ENCODE peak calls at places on chromosomes 12 and 14, in ten cellular contexts. One of them, this sample, is unnamed.

GRCh38 chr12:73935817-73936216 is 601.8 kb upstream of the ATXN7L3B start:
- DNase-seq in PC-9: no peak
- DNase-seq in A549: peak; percentile 55
- DNase-seq in naive thymus-derived CD4-positive, alpha-beta T cell: no peak
- DNase-seq in PC-3: peak; percentile 57
- DNase-seq in stomach: no peak
- DNase-seq in esophagus squamous epithelium: no peak
- DNase-seq in right cardiac atrium: no peak
- DNase-seq in tibial artery: no peak
- DNase-seq in lower lobe of right lung: no peak
- DNase-seq in this sample: peak; percentile 6

GRCh38 chr12:109723311-109723791 is 9.7 kb downstream of the FAM222A start:
- DNase-seq in A549: no peak
- DNase-seq in naive thymus-derived CD4-positive, alpha-beta T cell: no peak
- DNase-seq in tibial artery: peak; percentile 70
- DNase-seq in stomach: peak; percentile 82
- DNase-seq in PC-3: no peak
- DNase-seq in esophagus squamous epithelium: no peak
- DNase-seq in lower lobe of right lung: peak; percentile 40
- DNase-seq in PC-9: no peak
- DNase-seq in right cardiac atrium: peak; percentile 59
- DNase-seq in this sample: no peak

GRCh38 chr14:88631091-88631490 is 68.3 kb downstream of the ZC3H14 start:
- DNase-seq in tibial artery: no peak
- DNase-seq in PC-9: no peak
- DNase-seq in A549: no peak
- DNase-seq in stomach: no peak
- DNase-seq in lower lobe of right lung: no peak
- DNase-seq in right cardiac atrium: no peak
- DNase-seq in esophagus squamous epithelium: no peak
- DNase-seq in naive thymus-derived CD4-positive, alpha-beta T cell: no peak
- DNase-seq in PC-3: no peak
- DNase-seq in this sample: no peak

GRCh38 chr12:14843425-14843887 is at the start of gene ART4:
- DNase-seq in PC-9: no peak
- DNase-seq in tibial artery: no peak
- DNase-seq in naive thymus-derived CD4-positive, alpha-beta T cell: no peak
- DNase-seq in esophagus squamous epithelium: no peak
- DNase-seq in right cardiac atrium: peak; percentile 78
- DNase-seq in stomach: no peak
- DNase-seq in A549: no peak
- DNase-seq in lower lobe of right lung: peak; percentile 46
- DNase-seq in PC-3: no peak
- DNase-seq in this sample: no peak

GRCh38 chr14:105216490-105217247 is 31.7 kb upstream of the BTBD6 start:
- DNase-seq in esophagus squamous epithelium: no peak
- DNase-seq in right cardiac atrium: no peak
- DNase-seq in stomach: no peak
- DNase-seq in PC-9: no peak
- DNase-seq in PC-3: no peak
- DNase-seq in tibial artery: no peak
- DNase-seq in A549: no peak
- DNase-seq in naive thymus-derived CD4-positive, alpha-beta T cell: no peak
- DNase-seq in lower lobe of right lung: no peak
- DNase-seq in this sample: no peak

GRCh38 chr12:49538740-49539403 is at the start of gene KCNH3:
- DNase-seq in PC-3: peak; percentile 69
- DNase-seq in A549: peak; percentile 71
- DNase-seq in esophagus squamous epithelium: peak; percentile 28
- DNase-seq in right cardiac atrium: peak; percentile 87
- DNase-seq in naive thymus-derived CD4-positive, alpha-beta T cell: peak; percentile 79
- DNase-seq in tibial artery: peak; percentile 83
- DNase-seq in stomach: peak; percentile 86
- DNase-seq in PC-9: peak; percentile 41
- DNase-seq in lower lobe of right lung: peak; percentile 89
- DNase-seq in this sample: peak; percentile 78

GRCh38 chr12:91663331-91663998 is 480.8 kb upstream of the DCN start:
- DNase-seq in stomach: no peak
- DNase-seq in lower lobe of right lung: no peak
- DNase-seq in naive thymus-derived CD4-positive, alpha-beta T cell: no peak
- DNase-seq in tibial artery: no peak
- DNase-seq in right cardiac atrium: no peak
- DNase-seq in A549: no peak
- DNase-seq in PC-3: peak; percentile 32
- DNase-seq in esophagus squamous epithelium: no peak
- DNase-seq in PC-9: no peak
- DNase-seq in this sample: no peak

GRCh38 chr14:72679591-72680151 is 214.2 kb downstream of the DPF3 start:
- DNase-seq in A549: no peak
- DNase-seq in PC-3: no peak
- DNase-seq in PC-9: no peak
- DNase-seq in tibial artery: no peak
- DNase-seq in stomach: no peak
- DNase-seq in lower lobe of right lung: no peak
- DNase-seq in right cardiac atrium: no peak
- DNase-seq in esophagus squamous epithelium: no peak
- DNase-seq in naive thymus-derived CD4-positive, alpha-beta T cell: no peak
- DNase-seq in this sample: peak; percentile 5

GRCh38 chr14:85867450-85867849 is 337.5 kb downstream of the FLRT2 start:
- DNase-seq in tibial artery: no peak
- DNase-seq in PC-3: peak; percentile 28
- DNase-seq in right cardiac atrium: no peak
- DNase-seq in naive thymus-derived CD4-positive, alpha-beta T cell: no peak
- DNase-seq in esophagus squamous epithelium: no peak
- DNase-seq in stomach: no peak
- DNase-seq in PC-9: no peak
- DNase-seq in A549: peak; percentile 17
- DNase-seq in lower lobe of right lung: no peak
- DNase-seq in this sample: no peak

GRCh38 chr14:98731286-98731685 is 540.7 kb downstream of the BCL11B start:
- DNase-seq in A549: no peak
- DNase-seq in lower lobe of right lung: no peak
- DNase-seq in esophagus squamous epithelium: no peak
- DNase-seq in right cardiac atrium: no peak
- DNase-seq in PC-3: no peak
- DNase-seq in tibial artery: no peak
- DNase-seq in PC-9: no peak
- DNase-seq in stomach: no peak
- DNase-seq in naive thymus-derived CD4-positive, alpha-beta T cell: no peak
- DNase-seq in this sample: no peak

GRCh38 chr12:130671556-130671955 is 44.5 kb downstream of the RIMBP2 start:
- DNase-seq in lower lobe of right lung: no peak
- DNase-seq in right cardiac atrium: no peak
- DNase-seq in stomach: no peak
- DNase-seq in esophagus squamous epithelium: no peak
- DNase-seq in PC-9: no peak
- DNase-seq in A549: no peak
- DNase-seq in PC-3: no peak
- DNase-seq in tibial artery: no peak
- DNase-seq in naive thymus-derived CD4-positive, alpha-beta T cell: no peak
- DNase-seq in this sample: no peak

GRCh38 chr12:69062838-69063237 is 129.9 kb upstream of the CPM start:
- DNase-seq in PC-9: no peak
- DNase-seq in PC-3: no peak
- DNase-seq in lower lobe of right lung: no peak
- DNase-seq in A549: no peak
- DNase-seq in right cardiac atrium: no peak
- DNase-seq in stomach: no peak
- DNase-seq in esophagus squamous epithelium: no peak
- DNase-seq in naive thymus-derived CD4-positive, alpha-beta T cell: no peak
- DNase-seq in tibial artery: no peak
- DNase-seq in this sample: no peak

GRCh38 chr12:57609781-57610552 is 1.3 kb upstream of the ARHGEF25 start:
- DNase-seq in tibial artery: peak; percentile 76
- DNase-seq in A549: no peak
- DNase-seq in stomach: no peak
- DNase-seq in naive thymus-derived CD4-positive, alpha-beta T cell: no peak
- DNase-seq in PC-3: no peak
- DNase-seq in right cardiac atrium: peak; percentile 46
- DNase-seq in esophagus squamous epithelium: no peak
- DNase-seq in PC-9: no peak
- DNase-seq in lower lobe of right lung: no peak
- DNase-seq in this sample: no peak

GRCh38 chr12:130916251-130916911 is 37.3 kb upstream of the ADGRD1 start:
- DNase-seq in esophagus squamous epithelium: no peak
- DNase-seq in lower lobe of right lung: peak; percentile 64
- DNase-seq in PC-3: peak; percentile 80
- DNase-seq in tibial artery: peak; percentile 69
- DNase-seq in right cardiac atrium: peak; percentile 50
- DNase-seq in A549: peak; percentile 74
- DNase-seq in stomach: peak; percentile 54
- DNase-seq in naive thymus-derived CD4-positive, alpha-beta T cell: no peak
- DNase-seq in PC-9: no peak
- DNase-seq in this sample: peak; percentile 71

GRCh38 chr12:113465808-113466769 is 5.6 kb downstream of the LHX5 start:
- DNase-seq in PC-9: no peak
- DNase-seq in lower lobe of right lung: no peak
- DNase-seq in PC-3: peak; percentile 17
- DNase-seq in A549: no peak
- DNase-seq in right cardiac atrium: no peak
- DNase-seq in stomach: no peak
- DNase-seq in naive thymus-derived CD4-positive, alpha-beta T cell: no peak
- DNase-seq in tibial artery: no peak
- DNase-seq in esophagus squamous epithelium: no peak
- DNase-seq in this sample: peak; percentile 16
- H3K27ac ChIP-seq in PC-9: no peak overlapping the region
- H3K27ac ChIP-seq in lower lobe of right lung: no peak overlapping the region
- H3K27ac ChIP-seq in PC-3: no peak overlapping the region
- H3K27ac ChIP-seq in A549: no peak overlapping the region
- H3K27ac ChIP-seq in right cardiac atrium: no peak overlapping the region
- H3K27ac ChIP-seq in stomach: no peak overlapping the region
- H3K27ac ChIP-seq in naive thymus-derived CD4-positive, alpha-beta T cell: no peak overlapping the region
- H3K27ac ChIP-seq in tibial artery: no peak overlapping the region
- H3K27ac ChIP-seq in esophagus squamous epithelium: no peak overlapping the region
- H3K27ac ChIP-seq in this sample: no peak overlapping the region

GRCh38 chr14:49463146-49463545 is 123.0 kb downstream of the RPS29 start:
- DNase-seq in right cardiac atrium: no peak
- DNase-seq in PC-3: no peak
- DNase-seq in lower lobe of right lung: no peak
- DNase-seq in esophagus squamous epithelium: no peak
- DNase-seq in naive thymus-derived CD4-positive, alpha-beta T cell: no peak
- DNase-seq in A549: no peak
- DNase-seq in PC-9: no peak
- DNase-seq in tibial artery: no peak
- DNase-seq in stomach: no peak
- DNase-seq in this sample: no peak

GRCh38 chr14:49461529-49462401 is 124.4 kb downstream of the RPS29 start:
- DNase-seq in lower lobe of right lung: no peak
- DNase-seq in tibial artery: no peak
- DNase-seq in PC-3: peak; percentile 92
- DNase-seq in stomach: peak; percentile 70
- DNase-seq in esophagus squamous epithelium: peak; percentile 2
- DNase-seq in PC-9: peak; percentile 67
- DNase-seq in A549: peak; percentile 82
- DNase-seq in naive thymus-derived CD4-positive, alpha-beta T cell: peak; percentile 43
- DNase-seq in right cardiac atrium: no peak
- DNase-seq in this sample: peak; percentile 67

GRCh38 chr14:49464885-49465284 is 121.3 kb downstream of the RPS29 start:
- DNase-seq in naive thymus-derived CD4-positive, alpha-beta T cell: no peak
- DNase-seq in lower lobe of right lung: no peak
- DNase-seq in PC-9: no peak
- DNase-seq in esophagus squamous epithelium: no peak
- DNase-seq in right cardiac atrium: no peak
- DNase-seq in tibial artery: no peak
- DNase-seq in PC-3: peak; percentile 28
- DNase-seq in A549: peak; percentile 20
- DNase-seq in stomach: no peak
- DNase-seq in this sample: peak; percentile 4

DNA sequence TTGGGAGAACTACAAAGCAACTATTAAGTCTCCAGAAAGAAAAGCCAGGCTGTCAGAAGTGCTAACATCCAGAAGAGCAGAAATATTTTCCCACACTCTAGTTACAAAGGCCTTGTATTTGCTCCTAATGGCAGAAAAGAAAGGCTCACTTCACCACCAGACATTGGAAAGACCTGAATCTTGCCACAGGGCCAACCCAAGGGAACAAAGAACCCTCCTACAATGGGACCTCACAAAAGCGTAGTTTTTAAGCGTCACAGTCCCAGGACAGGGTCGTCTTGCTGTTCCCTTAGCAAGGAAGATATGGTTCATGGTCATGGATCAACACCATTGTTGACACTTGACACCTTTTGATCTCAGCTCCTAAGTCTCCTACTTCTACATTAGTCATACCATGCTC is 119.1 kb downstream of the RPS29 start:
- DNase-seq in PC-9: no peak
- DNase-seq in naive thymus-derived CD4-positive, alpha-beta T cell: no peak
- DNase-seq in right cardiac atrium: no peak
- DNase-seq in A549: no peak
- DNase-seq in esophagus squamous epithelium: no peak
- DNase-seq in tibial artery: no peak
- DNase-seq in PC-3: no peak
- DNase-seq in lower lobe of right lung: no peak
- DNase-seq in stomach: no peak
- DNase-seq in this sample: no peak
- H3K4me3 ChIP-seq in PC-9: no peak overlapping the region
- H3K4me3 ChIP-seq in naive thymus-derived CD4-positive, alpha-beta T cell: no peak overlapping the region
- H3K4me3 ChIP-seq in right cardiac atrium: no peak overlapping the region
- H3K4me3 ChIP-seq in A549: no peak overlapping the region
- H3K4me3 ChIP-seq in esophagus squamous epithelium: no peak overlapping the region
- H3K4me3 ChIP-seq in tibial artery: no peak overlapping the region
- H3K4me3 ChIP-seq in PC-3: no peak overlapping the region
- H3K4me3 ChIP-seq in lower lobe of right lung: no peak overlapping the region
- H3K4me3 ChIP-seq in stomach: no peak overlapping the region
- H3K4me3 ChIP-seq in this sample: no peak overlapping the region

GRCh38 chr14:100098171-100098570 is 32.9 kb downstream of the EVL start:
- DNase-seq in lower lobe of right lung: no peak
- DNase-seq in esophagus squamous epithelium: no peak
- DNase-seq in tibial artery: peak; percentile 27
- DNase-seq in right cardiac atrium: no peak
- DNase-seq in A549: no peak
- DNase-seq in naive thymus-derived CD4-positive, alpha-beta T cell: no peak
- DNase-seq in PC-9: no peak
- DNase-seq in stomach: no peak
- DNase-seq in PC-3: no peak
- DNase-seq in this sample: no peak
- H3K4me1 ChIP-seq in lower lobe of right lung: peaks cover 8% of the 10 kb centered on the region
- H3K4me1 ChIP-seq in esophagus squamous epithelium: peaks cover 40% of the 10 kb centered on the region
- H3K4me1 ChIP-seq in tibial artery: peaks cover 5% of the 10 kb centered on the region
- H3K4me1 ChIP-seq in right cardiac atrium: peaks cover 4% of the 10 kb centered on the region
- H3K4me1 ChIP-seq in A549: peaks cover 15% of the 10 kb centered on the region
- H3K4me1 ChIP-seq in naive thymus-derived CD4-positive, alpha-beta T cell: peaks cover 94% of the 10 kb centered on the region
- H3K4me1 ChIP-seq in PC-9: peaks cover 16% of the 10 kb centered on the region
- H3K4me1 ChIP-seq in stomach: peaks cover under 1% of the 10 kb centered on the region
- H3K4me1 ChIP-seq in PC-3: peaks cover 12% of the 10 kb centered on the region
- H3K4me1 ChIP-seq in this sample: no peaks in the 10 kb centered on the region

DNA sequence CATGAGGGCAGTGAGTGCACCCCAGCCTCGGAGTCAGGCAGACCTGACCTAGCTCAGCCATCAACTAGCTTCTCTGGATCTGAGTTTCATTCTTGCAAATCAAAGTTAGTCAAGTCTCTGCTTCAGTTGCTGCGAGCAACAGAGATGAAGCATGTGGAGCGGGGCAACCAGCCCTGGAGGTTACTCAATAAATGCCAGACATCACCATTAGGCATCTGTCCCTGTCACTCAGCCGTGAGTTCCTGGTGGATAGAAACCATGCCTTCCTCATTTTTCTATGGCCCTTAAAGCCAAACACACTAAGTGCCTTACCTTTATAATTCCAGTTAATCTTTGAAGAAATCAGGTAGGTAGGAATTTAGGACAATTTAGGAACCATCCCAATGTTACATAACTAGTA is 19.3 kb downstream of the RFX4 start:
- DNase-seq in stomach: no peak
- DNase-seq in PC-3: no peak
- DNase-seq in tibial artery: no peak
- DNase-seq in esophagus squamous epithelium: no peak
- DNase-seq in naive thymus-derived CD4-positive, alpha-beta T cell: no peak
- DNase-seq in PC-9: no peak
- DNase-seq in A549: no peak
- DNase-seq in right cardiac atrium: no peak
- DNase-seq in lower lobe of right lung: no peak
- DNase-seq in this sample: no peak
- H3K27ac ChIP-seq in stomach: no peak overlapping the region
- H3K27ac ChIP-seq in PC-3: no peak overlapping the region
- H3K27ac ChIP-seq in tibial artery: no peak overlapping the region
- H3K27ac ChIP-seq in esophagus squamous epithelium: no peak overlapping the region
- H3K27ac ChIP-seq in naive thymus-derived CD4-positive, alpha-beta T cell: no peak overlapping the region
- H3K27ac ChIP-seq in PC-9: no peak overlapping the region
- H3K27ac ChIP-seq in A549: no peak overlapping the region
- H3K27ac ChIP-seq in right cardiac atrium: no peak overlapping the region
- H3K27ac ChIP-seq in lower lobe of right lung: no peak overlapping the region
- H3K27ac ChIP-seq in this sample: no peak overlapping the region